ENCODE peak calls at places on chromosomes 5 and 9, in eight cellular contexts. One of them, this sample, is unnamed.

GRCh38 chr9:70835323-70835722 is 286.1 kb downstream of the TRPM3 start:
- DNase-seq in CD4-positive, alpha-beta T cell: no peak
- DNase-seq in Peyer's patch: no peak
- DNase-seq in naive thymus-derived CD4-positive, alpha-beta T cell: no peak
- DNase-seq in fibroblast of lung: peak
- DNase-seq in stomach: no peak
- DNase-seq in left ventricle myocardium inferior: no peak
- DNase-seq in CD4-positive, CD25-positive, alpha-beta regulatory T cell: no peak
- DNase-seq in this sample: peak

GRCh38 chr5:16345454-16345853 is 120.1 kb downstream of the ZNF622 start:
- DNase-seq in CD4-positive, alpha-beta T cell: no peak
- DNase-seq in Peyer's patch: no peak
- DNase-seq in naive thymus-derived CD4-positive, alpha-beta T cell: no peak
- DNase-seq in fibroblast of lung: no peak
- DNase-seq in stomach: no peak
- DNase-seq in left ventricle myocardium inferior: no peak
- DNase-seq in CD4-positive, CD25-positive, alpha-beta regulatory T cell: no peak
- DNase-seq in this sample: no peak

GRCh38 chr9:75712690-75713089 is 177.8 kb upstream of the PCSK5 start:
- DNase-seq in CD4-positive, alpha-beta T cell: no peak
- DNase-seq in Peyer's patch: no peak
- DNase-seq in naive thymus-derived CD4-positive, alpha-beta T cell: no peak
- DNase-seq in fibroblast of lung: peak
- DNase-seq in stomach: no peak
- DNase-seq in left ventricle myocardium inferior: no peak
- DNase-seq in CD4-positive, CD25-positive, alpha-beta regulatory T cell: no peak
- DNase-seq in this sample: peak

GRCh38 chr5:137502632-137503031 is 3.5 kb upstream of the SPOCK1 start:
- DNase-seq in CD4-positive, alpha-beta T cell: no peak
- DNase-seq in Peyer's patch: no peak
- DNase-seq in naive thymus-derived CD4-positive, alpha-beta T cell: no peak
- DNase-seq in fibroblast of lung: no peak
- DNase-seq in stomach: no peak
- DNase-seq in left ventricle myocardium inferior: no peak
- DNase-seq in CD4-positive, CD25-positive, alpha-beta regulatory T cell: no peak
- DNase-seq in this sample: no peak

GRCh38 chr5:167576126-167576525 is 715.3 kb upstream of the WWC1 start:
- DNase-seq in CD4-positive, alpha-beta T cell: no peak
- DNase-seq in Peyer's patch: no peak
- DNase-seq in naive thymus-derived CD4-positive, alpha-beta T cell: no peak
- DNase-seq in fibroblast of lung: no peak
- DNase-seq in stomach: no peak
- DNase-seq in left ventricle myocardium inferior: no peak
- DNase-seq in CD4-positive, CD25-positive, alpha-beta regulatory T cell: no peak
- DNase-seq in this sample: no peak

GRCh38 chr5:72363146-72363802 is 43.1 kb downstream of the PTCD2 start:
- DNase-seq in CD4-positive, alpha-beta T cell: no peak
- DNase-seq in Peyer's patch: no peak
- DNase-seq in naive thymus-derived CD4-positive, alpha-beta T cell: no peak
- DNase-seq in fibroblast of lung: peak
- DNase-seq in stomach: no peak
- DNase-seq in left ventricle myocardium inferior: no peak
- DNase-seq in CD4-positive, CD25-positive, alpha-beta regulatory T cell: no peak
- DNase-seq in this sample: no peak

GRCh38 chr5:16736158-16736994 is 119.6 kb upstream of the RETREG1 start:
- DNase-seq in CD4-positive, alpha-beta T cell: no peak
- DNase-seq in Peyer's patch: peak
- DNase-seq in naive thymus-derived CD4-positive, alpha-beta T cell: no peak
- DNase-seq in fibroblast of lung: peak
- DNase-seq in stomach: peak
- DNase-seq in left ventricle myocardium inferior: no peak
- DNase-seq in CD4-positive, CD25-positive, alpha-beta regulatory T cell: no peak
- DNase-seq in this sample: peak

GRCh38 chr9:69165581-69165980 is 8.5 kb upstream of the TJP2 start:
- DNase-seq in CD4-positive, alpha-beta T cell: no peak
- DNase-seq in Peyer's patch: no peak
- DNase-seq in naive thymus-derived CD4-positive, alpha-beta T cell: no peak
- DNase-seq in fibroblast of lung: no peak
- DNase-seq in stomach: no peak
- DNase-seq in left ventricle myocardium inferior: no peak
- DNase-seq in CD4-positive, CD25-positive, alpha-beta regulatory T cell: no peak
- DNase-seq in this sample: no peak

GRCh38 chr9:12843735-12844134 is 68.9 kb downstream of the LURAP1L start:
- DNase-seq in CD4-positive, alpha-beta T cell: no peak
- DNase-seq in Peyer's patch: no peak
- DNase-seq in naive thymus-derived CD4-positive, alpha-beta T cell: no peak
- DNase-seq in fibroblast of lung: peak
- DNase-seq in stomach: no peak
- DNase-seq in left ventricle myocardium inferior: no peak
- DNase-seq in CD4-positive, CD25-positive, alpha-beta regulatory T cell: no peak
- DNase-seq in this sample: no peak

GRCh38 chr5:55850839-55851674 is at the start of gene IL31RA:
- DNase-seq in CD4-positive, alpha-beta T cell: no peak
- DNase-seq in Peyer's patch: no peak
- DNase-seq in naive thymus-derived CD4-positive, alpha-beta T cell: no peak
- DNase-seq in fibroblast of lung: peak
- DNase-seq in stomach: no peak
- DNase-seq in left ventricle myocardium inferior: no peak
- DNase-seq in CD4-positive, CD25-positive, alpha-beta regulatory T cell: no peak
- DNase-seq in this sample: peak

GRCh38 chr5:55853818-55854217 is 2.7 kb downstream of the IL31RA start:
- DNase-seq in CD4-positive, alpha-beta T cell: no peak
- DNase-seq in Peyer's patch: no peak
- DNase-seq in naive thymus-derived CD4-positive, alpha-beta T cell: no peak
- DNase-seq in fibroblast of lung: peak
- DNase-seq in stomach: no peak
- DNase-seq in left ventricle myocardium inferior: no peak
- DNase-seq in CD4-positive, CD25-positive, alpha-beta regulatory T cell: no peak
- DNase-seq in this sample: no peak

GRCh38 chr5:55852503-55852902 is 1.3 kb downstream of the IL31RA start:
- DNase-seq in CD4-positive, alpha-beta T cell: no peak
- DNase-seq in Peyer's patch: no peak
- DNase-seq in naive thymus-derived CD4-positive, alpha-beta T cell: no peak
- DNase-seq in fibroblast of lung: no peak
- DNase-seq in stomach: no peak
- DNase-seq in left ventricle myocardium inferior: no peak
- DNase-seq in CD4-positive, CD25-positive, alpha-beta regulatory T cell: no peak
- DNase-seq in this sample: no peak

GRCh38 chr5:55853271-55853670 is 2.1 kb downstream of the IL31RA start:
- DNase-seq in CD4-positive, alpha-beta T cell: no peak
- DNase-seq in Peyer's patch: no peak
- DNase-seq in naive thymus-derived CD4-positive, alpha-beta T cell: no peak
- DNase-seq in fibroblast of lung: no peak
- DNase-seq in stomach: no peak
- DNase-seq in left ventricle myocardium inferior: no peak
- DNase-seq in CD4-positive, CD25-positive, alpha-beta regulatory T cell: no peak
- DNase-seq in this sample: no peak

DNA sequence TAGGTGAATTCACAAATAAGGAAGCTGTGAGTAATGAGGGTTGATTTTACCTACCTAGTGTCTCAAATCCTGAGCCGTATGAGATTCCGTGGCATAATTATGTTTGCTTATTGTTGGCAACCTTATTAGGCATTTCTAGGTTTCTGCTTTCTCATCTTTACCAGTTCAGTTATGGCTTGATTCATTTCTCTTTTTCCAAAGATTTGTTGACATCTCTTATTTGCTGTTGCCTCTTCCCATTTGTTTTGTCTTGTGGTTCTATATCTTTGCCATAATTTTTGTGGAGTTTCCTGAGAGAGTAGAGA is 470 bp downstream of the IL31RA start:
- DNase-seq in CD4-positive, alpha-beta T cell: no peak
- DNase-seq in Peyer's patch: no peak
- DNase-seq in naive thymus-derived CD4-positive, alpha-beta T cell: no peak
- DNase-seq in fibroblast of lung: no peak
- DNase-seq in stomach: no peak
- DNase-seq in left ventricle myocardium inferior: no peak
- DNase-seq in CD4-positive, CD25-positive, alpha-beta regulatory T cell: no peak
- DNase-seq in this sample: no peak
- H3K27ac ChIP-seq in CD4-positive, alpha-beta T cell: no peak
- H3K27ac ChIP-seq in Peyer's patch: no peak
- H3K27ac ChIP-seq in naive thymus-derived CD4-positive, alpha-beta T cell: no peak
- H3K27ac ChIP-seq in fibroblast of lung: peak
- H3K27ac ChIP-seq in stomach: no peak
- H3K27ac ChIP-seq in left ventricle myocardium inferior: no peak
- H3K27ac ChIP-seq in CD4-positive, CD25-positive, alpha-beta regulatory T cell: no peak
- H3K27ac ChIP-seq in this sample: peak

DNA sequence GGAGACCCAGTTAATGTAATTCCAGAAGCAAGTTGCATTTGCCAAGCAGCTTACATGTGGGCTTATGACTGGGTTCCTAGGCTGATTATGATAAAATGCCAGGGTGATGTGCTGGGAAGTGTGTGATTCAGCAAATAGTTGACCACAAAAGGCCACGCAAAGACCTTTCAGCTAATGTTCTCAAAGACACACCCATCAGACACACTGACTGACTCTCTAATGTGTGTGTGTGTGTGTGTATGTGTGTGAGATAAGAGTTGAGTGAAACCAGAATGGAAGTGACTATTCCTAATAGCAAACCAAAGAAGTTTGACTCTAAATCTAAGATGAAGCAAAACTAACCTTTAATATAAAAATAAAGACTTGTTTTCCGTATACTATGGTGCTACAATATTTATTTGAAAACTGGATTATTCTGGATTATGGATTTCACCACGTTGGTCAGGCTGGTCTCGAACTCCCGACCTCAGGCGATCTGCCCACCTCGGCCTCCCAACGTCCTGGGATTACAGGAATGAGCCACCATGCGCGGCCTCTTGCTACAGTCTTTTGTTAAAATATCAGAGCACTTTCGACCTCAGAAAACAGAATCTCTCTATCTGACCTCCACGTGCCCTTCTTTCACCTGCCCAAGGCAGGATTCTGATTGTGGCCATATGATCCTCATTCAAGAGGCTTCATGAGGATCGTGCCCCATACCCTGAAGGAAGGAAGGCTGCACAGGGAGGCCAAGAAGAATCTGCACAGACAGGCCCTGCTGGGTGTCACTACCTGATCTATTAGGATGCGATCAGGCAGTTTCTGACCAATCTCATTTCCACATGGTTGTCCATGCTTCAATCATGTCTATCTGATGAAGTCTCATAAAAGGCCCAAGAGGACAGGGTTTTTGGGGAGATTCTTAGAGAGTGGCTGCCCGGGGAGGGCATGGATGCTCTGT is 75.6 kb downstream of the USP20 start:
- DNase-seq in CD4-positive, alpha-beta T cell: no peak
- DNase-seq in Peyer's patch: no peak
- DNase-seq in naive thymus-derived CD4-positive, alpha-beta T cell: no peak
- DNase-seq in fibroblast of lung: peak
- DNase-seq in stomach: no peak
- DNase-seq in left ventricle myocardium inferior: no peak
- DNase-seq in CD4-positive, CD25-positive, alpha-beta regulatory T cell: no peak
- DNase-seq in this sample: peak
- H3K27ac ChIP-seq in CD4-positive, alpha-beta T cell: no peak
- H3K27ac ChIP-seq in Peyer's patch: no peak
- H3K27ac ChIP-seq in naive thymus-derived CD4-positive, alpha-beta T cell: no peak
- H3K27ac ChIP-seq in fibroblast of lung: peak
- H3K27ac ChIP-seq in stomach: peak
- H3K27ac ChIP-seq in left ventricle myocardium inferior: no peak
- H3K27ac ChIP-seq in CD4-positive, CD25-positive, alpha-beta regulatory T cell: no peak
- H3K27ac ChIP-seq in this sample: peak

DNA sequence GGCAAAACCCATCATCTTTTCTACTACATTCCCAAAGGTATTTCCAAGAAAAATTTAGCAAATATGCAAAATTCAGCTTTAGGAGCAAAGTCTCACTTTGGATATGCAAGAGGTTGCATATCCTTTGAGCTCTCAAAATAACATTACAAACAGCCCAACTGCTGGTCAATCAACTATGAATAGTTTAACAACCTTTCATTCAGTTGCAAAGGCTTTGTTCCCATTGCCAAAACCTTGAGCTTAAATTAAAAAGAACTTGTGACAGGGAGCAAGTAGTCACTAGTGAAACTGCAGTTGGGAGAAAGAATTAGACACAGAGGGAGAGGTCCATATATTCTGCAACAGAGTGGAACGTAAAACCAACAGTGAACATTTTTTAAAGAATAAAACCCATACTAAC is 8.8 kb downstream of the ZNF608 start:
- DNase-seq in CD4-positive, alpha-beta T cell: no peak
- DNase-seq in Peyer's patch: no peak
- DNase-seq in naive thymus-derived CD4-positive, alpha-beta T cell: no peak
- DNase-seq in fibroblast of lung: no peak
- DNase-seq in stomach: no peak
- DNase-seq in left ventricle myocardium inferior: no peak
- DNase-seq in CD4-positive, CD25-positive, alpha-beta regulatory T cell: no peak
- DNase-seq in this sample: no peak
- H3K27ac ChIP-seq in CD4-positive, alpha-beta T cell: no peak
- H3K27ac ChIP-seq in Peyer's patch: peak
- H3K27ac ChIP-seq in naive thymus-derived CD4-positive, alpha-beta T cell: no peak
- H3K27ac ChIP-seq in fibroblast of lung: no peak
- H3K27ac ChIP-seq in stomach: peak
- H3K27ac ChIP-seq in left ventricle myocardium inferior: no peak
- H3K27ac ChIP-seq in CD4-positive, CD25-positive, alpha-beta regulatory T cell: no peak
- H3K27ac ChIP-seq in this sample: no peak

GRCh38 chr5:53017383-53017782 is 28.2 kb downstream of the ITGA2 start:
- DNase-seq in CD4-positive, alpha-beta T cell: no peak
- DNase-seq in Peyer's patch: no peak
- DNase-seq in naive thymus-derived CD4-positive, alpha-beta T cell: no peak
- DNase-seq in fibroblast of lung: no peak
- DNase-seq in stomach: no peak
- DNase-seq in left ventricle myocardium inferior: no peak
- DNase-seq in CD4-positive, CD25-positive, alpha-beta regulatory T cell: no peak
- DNase-seq in this sample: no peak
- H3K27ac ChIP-seq in CD4-positive, alpha-beta T cell: no peak
- H3K27ac ChIP-seq in Peyer's patch: no peak
- H3K27ac ChIP-seq in naive thymus-derived CD4-positive, alpha-beta T cell: no peak
- H3K27ac ChIP-seq in fibroblast of lung: no peak
- H3K27ac ChIP-seq in stomach: no peak
- H3K27ac ChIP-seq in left ventricle myocardium inferior: no peak
- H3K27ac ChIP-seq in CD4-positive, CD25-positive, alpha-beta regulatory T cell: no peak
- H3K27ac ChIP-seq in this sample: peak

This sample was measured in epithelial cell of prostate.